ENCODE peak calls at places on chromosome 11, in five cellular contexts. M is spleen, J is transverse colon, P is neural progenitor cell, W is heart right ventricle. Y is an unnamed sample.
A peak's percentile ranks its signal among the peaks of the same experiment; 100 is the strongest.

GRCh38 chr11:13487661-13488030 is 8.2 kb downstream of the PTH start:
- DNase-seq in M (no peak), J (no peak), P (peak; percentile 28), W (no peak), Y (no peak)

GRCh38 chr11:20617346-20617745 is 17.9 kb downstream of the SLC6A5 start:
- DNase-seq in M (no peak), J (no peak), P (no peak), W (no peak), Y (no peak)

GRCh38 chr11:77085652-77086051 is 17.0 kb upstream of the OMP start:
- DNase-seq in M (peak; percentile 38), J (peak; percentile 6), P (no peak), W (no peak), Y (peak; percentile 48)

GRCh38 chr11:129840236-129840635 is 24.6 kb downstream of the TMEM45B start:
- DNase-seq in M (no peak), J (peak; percentile 42), P (no peak), W (no peak), Y (no peak)

GRCh38 chr11:134819026-134819425 is 407.0 kb upstream of the B3GAT1 start:
- DNase-seq in M (no peak), J (no peak), P (peak; percentile 63), W (no peak), Y (no peak)

GRCh38 chr11:125926682-125927081 is 19.2 kb upstream of the VSIG10L2 start:
- DNase-seq in M (peak; percentile 47), J (no peak), P (no peak), W (no peak), Y (no peak)

GRCh38 chr11:26778000-26778757 is 56.3 kb upstream of the SLC5A12 start:
- DNase-seq in M (no peak), J (no peak), P (no peak), W (no peak), Y (no peak)

GRCh38 chr11:74185285-74185684 is 14.2 kb downstream of the PPME1 start:
- DNase-seq in M (no peak), J (no peak), P (no peak), W (no peak), Y (no peak)

GRCh38 chr11:65352783-65353182 is 1.8 kb upstream of the TIGD3 start:
- DNase-seq in M (no peak), J (no peak), P (no peak), W (no peak), Y (no peak)

GRCh38 chr11:19200410-19201201 is 1.2 kb downstream of the CSRP3 start:
- DNase-seq in M (no peak), J (peak; percentile 60), P (no peak), W (no peak), Y (no peak)

GRCh38 chr11:60069471-60069870 is 13.0 kb downstream of the MS4A3 start:
- DNase-seq in M (no peak), J (no peak), P (no peak), W (no peak), Y (no peak)

GRCh38 chr11:73192272-73192671 is 25.8 kb upstream of the P2RY2 start:
- DNase-seq in M (no peak), J (no peak), P (no peak), W (no peak), Y (no peak)

GRCh38 chr11:27292642-27293020 is 70.4 kb downstream of the CCDC34 start:
- DNase-seq in M (no peak), J (no peak), P (no peak), W (no peak), Y (no peak)

GRCh38 chr11:67282155-67282875 is 6.8 kb upstream of the ANKRD13D start:
- DNase-seq in M (peak; percentile 76), J (peak; percentile 6), P (no peak), W (no peak), Y (no peak)

GRCh38 chr11:65833297-65834030 is at the start of gene SNX32:
- DNase-seq in M (peak; percentile 96), J (peak; percentile 97), P (peak; percentile 97), W (peak; percentile 95), Y (peak; percentile 97)

GRCh38 chr11:109658169-109658568 is 236.2 kb downstream of the C11orf87 start:
- DNase-seq in M (no peak), J (no peak), P (no peak), W (no peak), Y (no peak)

GRCh38 chr11:75273331-75273988 is 32.9 kb downstream of the TPBGL start:
- DNase-seq in M (peak; percentile 69), J (no peak), P (no peak), W (no peak), Y (no peak)

GRCh38 chr11:119229736-119230135 is 23.6 kb downstream of the CBL start:
- DNase-seq in M (no peak), J (no peak), P (no peak), W (no peak), Y (no peak)

GRCh38 chr11:36376888-36377758 is 81.0 kb downstream of the PRR5L start:
- DNase-seq in M (peak; percentile 90), J (peak; percentile 78), P (peak; percentile 85), W (peak; percentile 43), Y (peak; percentile 24)

GRCh38 chr11:2444301-2445106 is at the start of the genes KCNQ1 and TRPM5:
- DNase-seq in M (peak; percentile 93), J (peak; percentile 87), P (peak; percentile 89), W (no peak), Y (peak; percentile 68)

GRCh38 chr11:86617502-86617901 is 54.9 kb downstream of the ME3 start:
- DNase-seq in M (no peak), J (no peak), P (no peak), W (no peak), Y (no peak)

GRCh38 chr11:122007611-122008071 is 108.4 kb downstream of the BLID start:
- DNase-seq in M (no peak), J (no peak), P (no peak), W (peak; percentile 44), Y (no peak)

GRCh38 chr11:111801135-111801534 is 34.9 kb upstream of the PPP2R1B start:
- DNase-seq in M (no peak), J (no peak), P (no peak), W (no peak), Y (no peak)

GRCh38 chr11:128289048-128289447 is 298.3 kb downstream of the ETS1 start:
- DNase-seq in M (no peak), J (no peak), P (no peak), W (no peak), Y (no peak)

GRCh38 chr11:59582006-59582405 is 33.6 kb downstream of the OSBP start:
- DNase-seq in M (no peak), J (no peak), P (no peak), W (no peak), Y (no peak)

DNA sequence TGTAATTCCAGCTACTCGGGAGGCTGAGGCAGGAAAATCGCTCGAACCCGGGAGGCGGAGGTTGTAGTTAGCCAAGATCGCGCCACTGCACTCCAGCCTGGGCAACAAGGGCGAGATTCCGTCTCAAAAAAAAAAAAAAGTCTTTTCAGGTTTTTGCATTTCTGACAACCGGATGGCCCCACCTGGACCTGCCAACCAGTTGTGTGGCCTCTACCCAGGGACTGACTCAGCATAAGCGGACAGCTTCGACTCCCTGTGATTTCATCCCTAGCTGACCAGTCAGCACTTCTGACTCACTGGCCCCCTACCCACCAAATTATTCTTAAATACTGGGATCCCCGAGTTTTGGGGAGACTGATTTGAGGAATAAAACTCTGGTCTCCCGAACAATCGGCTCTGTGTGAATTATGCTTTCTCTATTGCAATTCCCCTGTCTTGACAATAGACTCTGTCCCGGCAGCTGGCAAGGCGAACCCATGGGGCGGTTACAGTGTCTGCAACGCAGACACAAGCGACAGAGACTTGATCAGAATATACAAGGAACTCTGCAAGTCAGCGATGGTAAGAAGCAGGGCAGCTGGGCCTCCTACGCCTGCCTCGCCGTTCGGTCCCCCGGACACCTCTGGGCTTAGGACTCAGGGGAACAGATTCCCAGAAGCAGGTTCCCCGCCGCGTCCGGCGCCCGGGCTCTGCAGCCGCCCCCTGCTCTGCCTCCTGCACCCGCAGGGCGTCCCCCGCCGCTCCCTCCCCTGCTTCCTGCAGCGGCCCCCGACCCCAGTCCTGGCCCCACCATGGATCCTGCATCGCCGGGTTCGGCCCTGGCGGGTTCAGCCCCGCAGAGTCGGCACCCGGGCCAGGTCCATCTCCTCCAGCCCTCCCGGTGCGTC is 732 bp upstream of the TALDO1 start:
- DNase-seq in M (peak; percentile 67), J (no peak), P (peak; percentile 72), W (no peak), Y (peak; percentile 29)
- TF ChIP-seq CTCF in M (no peak), J (no peak), P (no peak), W (no peak), Y (no peak)

GRCh38 chr11:58561394-58562102 is 14.1 kb downstream of the LPXN start:
- DNase-seq in M (no peak), J (no peak), P (peak; percentile 29), W (no peak), Y (no peak)
- H3K4me1 ChIP-seq in M (no peaks in the 10 kb centered on the region), J (peaks cover 31% of the 10 kb centered on the region), P (no peaks in the 10 kb centered on the region), W (no peaks in the 10 kb centered on the region), Y (peaks cover 35% of the 10 kb centered on the region)

GRCh38 chr11:114181195-114181594 is 115.0 kb upstream of the NNMT start:
- DNase-seq in M (no peak), J (no peak), P (no peak), W (no peak), Y (no peak)

GRCh38 chr11:114179234-114179941 is 116.8 kb upstream of the NNMT start:
- DNase-seq in M (no peak), J (peak; percentile 87), P (no peak), W (peak; percentile 76), Y (peak; percentile 89)

GRCh38 chr11:114180301-114181055 is 115.7 kb upstream of the NNMT start:
- DNase-seq in M (no peak), J (peak; percentile 80), P (peak; percentile 45), W (peak; percentile 72), Y (peak; percentile 67)

GRCh38 chr11:114176321-114176720 is 116.8 kb downstream of the ZBTB16 start:
- DNase-seq in M (no peak), J (no peak), P (no peak), W (no peak), Y (peak; percentile 62)

GRCh38 chr11:114178656-114179055 is 117.5 kb upstream of the NNMT start:
- DNase-seq in M (no peak), J (no peak), P (no peak), W (no peak), Y (no peak)
- TF ChIP-seq CTCF in M (no peak), J (no peak), P (no peak), W (no peak), Y (no peak)

GRCh38 chr11:55707029-55707428 is 45.0 kb downstream of the OR4C6 start:
- DNase-seq in M (no peak), J (no peak), P (peak; percentile 9), W (no peak), Y (no peak)

GRCh38 chr11:55697817-55698216 is 35.8 kb downstream of the OR4C6 start:
- DNase-seq in M (no peak), J (no peak), P (no peak), W (no peak), Y (no peak)

GRCh38 chr11:55701429-55701828 is 39.4 kb downstream of the OR4C6 start:
- DNase-seq in M (no peak), J (no peak), P (no peak), W (no peak), Y (no peak)
- H3K4me1 ChIP-seq in M (no peaks in the 10 kb centered on the region), J (no peaks in the 10 kb centered on the region), P (no peaks in the 10 kb centered on the region), W (no peaks in the 10 kb centered on the region), Y (no peaks in the 10 kb centered on the region)